ENCODE peak calls at places on chromosomes 13 and 19, in five cellular contexts. U, L, X, B and R are unnamed samples.

GRCh38 chr13:29193083-29193482 is 372.9 kb downstream of the MTUS2 start:
- DNase-seq in U (no peak), L (no peak), X (no peak), B (no peak), R (no peak)

GRCh38 chr13:23674795-23675640 is 104.8 kb downstream of the TNFRSF19 start:
- DNase-seq in U (no peak), L (peak), X (no peak), B (no peak), R (no peak)

GRCh38 chr19:12672744-12673143 is 6.1 kb downstream of the WDR83 start:
- DNase-seq in U (no peak), L (no peak), X (no peak), B (no peak), R (no peak)

GRCh38 chr19:516884-517424 is 9.7 kb downstream of the TPGS1 start:
- DNase-seq in U (no peak), L (no peak), X (no peak), B (no peak), R (no peak)

GRCh38 chr13:25214371-25215252 is 42.5 kb upstream of the AMER2 start:
- DNase-seq in U (no peak), L (no peak), X (no peak), B (peak), R (no peak)

GRCh38 chr13:66778461-66778860 is 451.7 kb downstream of the PCDH9 start:
- DNase-seq in U (no peak), L (no peak), X (no peak), B (no peak), R (no peak)

GRCh38 chr19:16940626-16941025 is 51.8 kb downstream of the F2RL3 start:
- DNase-seq in U (no peak), L (no peak), X (no peak), B (no peak), R (no peak)

GRCh38 chr19:2099054-2099501 is 2.4 kb downstream of the IZUMO4 start:
- DNase-seq in U (no peak), L (no peak), X (no peak), B (no peak), R (no peak)

GRCh38 chr19:2731181-2732117 is 8.4 kb downstream of the SLC39A3 start:
- DNase-seq in U (no peak), L (no peak), X (no peak), B (no peak), R (no peak)

GRCh38 chr13:112220925-112221324 is 154.0 kb downstream of the SOX1 start:
- DNase-seq in U (no peak), L (no peak), X (no peak), B (no peak), R (no peak)

GRCh38 chr19:3387645-3388589 is 21.5 kb downstream of the NFIC start:
- DNase-seq in U (peak), L (peak), X (no peak), B (peak), R (peak)

GRCh38 chr19:11448410-11448809 is 13.0 kb downstream of the PRKCSH start:
- DNase-seq in U (no peak), L (no peak), X (no peak), B (no peak), R (no peak)

GRCh38 chr19:50978772-50979390 is 4.8 kb downstream of the KLK7 start:
- DNase-seq in U (no peak), L (no peak), X (no peak), B (no peak), R (no peak)

GRCh38 chr13:108933061-108933460 is 303.6 kb downstream of the MYO16 start:
- DNase-seq in U (no peak), L (no peak), X (no peak), B (no peak), R (no peak)